ENCODE peak calls at places on chromosomes 3 and 15, in eight cellular contexts. One of them, this sample, is unnamed.

GRCh38 chr15:50181983-50182232 is at the start of gene SLC27A2:
- DNase-seq in RPMI7951: peak
- DNase-seq in T-helper 9 cell: peak
- DNase-seq in NT2/D1: peak
- DNase-seq in midbrain: no peak
- DNase-seq in NCI-H69: peak
- DNase-seq in astrocyte of the spinal cord: peak
- DNase-seq in fibroblast of mammary gland: no peak
- DNase-seq in this sample: no peak

GRCh38 chr3:117200962-117201361 is 491.4 kb downstream of the TUSC7 start:
- DNase-seq in astrocyte of the spinal cord: no peak
- DNase-seq in midbrain: no peak
- DNase-seq in fibroblast of mammary gland: no peak
- DNase-seq in NT2/D1: no peak
- DNase-seq in NCI-H69: no peak
- DNase-seq in T-helper 9 cell: no peak
- DNase-seq in RPMI7951: no peak
- DNase-seq in this sample: no peak

GRCh38 chr15:52082197-52083036 is 30.2 kb downstream of the BCL2L10 start:
- DNase-seq in NCI-H69: no peak
- DNase-seq in fibroblast of mammary gland: no peak
- DNase-seq in T-helper 9 cell: no peak
- DNase-seq in NT2/D1: no peak
- DNase-seq in RPMI7951: peak
- DNase-seq in midbrain: no peak
- DNase-seq in astrocyte of the spinal cord: peak
- DNase-seq in this sample: peak

GRCh38 chr3:134427400-134428111 is 53.3 kb upstream of the AMOTL2 start:
- DNase-seq in midbrain: no peak
- DNase-seq in RPMI7951: peak
- DNase-seq in astrocyte of the spinal cord: peak
- DNase-seq in NT2/D1: no peak
- DNase-seq in T-helper 9 cell: no peak
- DNase-seq in fibroblast of mammary gland: peak
- DNase-seq in NCI-H69: no peak
- DNase-seq in this sample: no peak

GRCh38 chr3:166111562-166111961 is 274.3 kb upstream of the BCHE start:
- DNase-seq in NCI-H69: no peak
- DNase-seq in astrocyte of the spinal cord: no peak
- DNase-seq in RPMI7951: no peak
- DNase-seq in fibroblast of mammary gland: no peak
- DNase-seq in midbrain: no peak
- DNase-seq in NT2/D1: no peak
- DNase-seq in T-helper 9 cell: no peak
- DNase-seq in this sample: no peak

GRCh38 chr3:177781686-177782161 is 584.4 kb upstream of the TBL1XR1 start:
- DNase-seq in astrocyte of the spinal cord: peak
- DNase-seq in midbrain: no peak
- DNase-seq in NCI-H69: no peak
- DNase-seq in fibroblast of mammary gland: peak
- DNase-seq in NT2/D1: no peak
- DNase-seq in T-helper 9 cell: no peak
- DNase-seq in RPMI7951: peak
- DNase-seq in this sample: peak

GRCh38 chr3:168029705-168030104 is 66.0 kb downstream of the GOLIM4 start:
- DNase-seq in fibroblast of mammary gland: no peak
- DNase-seq in RPMI7951: no peak
- DNase-seq in NCI-H69: peak
- DNase-seq in T-helper 9 cell: no peak
- DNase-seq in midbrain: no peak
- DNase-seq in NT2/D1: no peak
- DNase-seq in astrocyte of the spinal cord: no peak
- DNase-seq in this sample: no peak

GRCh38 chr3:70824785-70825184 is 512.3 kb upstream of the MDFIC2 start:
- DNase-seq in NT2/D1: no peak
- DNase-seq in fibroblast of mammary gland: peak
- DNase-seq in T-helper 9 cell: no peak
- DNase-seq in RPMI7951: peak
- DNase-seq in astrocyte of the spinal cord: peak
- DNase-seq in NCI-H69: peak
- DNase-seq in midbrain: no peak
- DNase-seq in this sample: no peak

GRCh38 chr3:198088421-198088955 is 128.5 kb downstream of the LMLN start:
- DNase-seq in midbrain: no peak
- DNase-seq in T-helper 9 cell: no peak
- DNase-seq in fibroblast of mammary gland: no peak
- DNase-seq in RPMI7951: peak
- DNase-seq in NCI-H69: no peak
- DNase-seq in astrocyte of the spinal cord: no peak
- DNase-seq in NT2/D1: no peak
- DNase-seq in this sample: no peak

GRCh38 chr3:140572334-140572733 is 105.5 kb upstream of the TRIM42 start:
- DNase-seq in RPMI7951: no peak
- DNase-seq in NT2/D1: no peak
- DNase-seq in NCI-H69: no peak
- DNase-seq in fibroblast of mammary gland: no peak
- DNase-seq in T-helper 9 cell: no peak
- DNase-seq in astrocyte of the spinal cord: no peak
- DNase-seq in midbrain: no peak
- DNase-seq in this sample: no peak

GRCh38 chr3:12813967-12814366 is 17.5 kb downstream of the CAND2 start:
- DNase-seq in astrocyte of the spinal cord: no peak
- DNase-seq in NCI-H69: no peak
- DNase-seq in NT2/D1: no peak
- DNase-seq in RPMI7951: no peak
- DNase-seq in fibroblast of mammary gland: no peak
- DNase-seq in T-helper 9 cell: no peak
- DNase-seq in midbrain: no peak
- DNase-seq in this sample: no peak

GRCh38 chr3:194840661-194841514 is 155.2 kb downstream of the FAM43A start:
- DNase-seq in NCI-H69: no peak
- DNase-seq in astrocyte of the spinal cord: peak
- DNase-seq in NT2/D1: no peak
- DNase-seq in T-helper 9 cell: no peak
- DNase-seq in midbrain: no peak
- DNase-seq in RPMI7951: peak
- DNase-seq in fibroblast of mammary gland: no peak
- DNase-seq in this sample: no peak

GRCh38 chr3:154015307-154015706 is 105.9 kb upstream of the ARHGEF26 start:
- DNase-seq in astrocyte of the spinal cord: no peak
- DNase-seq in NCI-H69: peak
- DNase-seq in midbrain: no peak
- DNase-seq in RPMI7951: no peak
- DNase-seq in T-helper 9 cell: no peak
- DNase-seq in fibroblast of mammary gland: no peak
- DNase-seq in NT2/D1: no peak
- DNase-seq in this sample: no peak

GRCh38 chr15:88905576-88905975 is 7.6 kb downstream of the MFGE8 start:
- DNase-seq in astrocyte of the spinal cord: no peak
- DNase-seq in NCI-H69: no peak
- DNase-seq in T-helper 9 cell: no peak
- DNase-seq in fibroblast of mammary gland: no peak
- DNase-seq in midbrain: no peak
- DNase-seq in NT2/D1: no peak
- DNase-seq in RPMI7951: no peak
- DNase-seq in this sample: no peak

GRCh38 chr15:29064290-29064689 is 178.5 kb downstream of the APBA2 start:
- DNase-seq in T-helper 9 cell: no peak
- DNase-seq in NCI-H69: peak
- DNase-seq in astrocyte of the spinal cord: no peak
- DNase-seq in NT2/D1: no peak
- DNase-seq in midbrain: no peak
- DNase-seq in fibroblast of mammary gland: no peak
- DNase-seq in RPMI7951: no peak
- DNase-seq in this sample: no peak

GRCh38 chr3:30597131-30597768 is 9.2 kb upstream of the TGFBR2 start:
- DNase-seq in NCI-H69: peak
- DNase-seq in fibroblast of mammary gland: peak
- DNase-seq in midbrain: no peak
- DNase-seq in RPMI7951: peak
- DNase-seq in NT2/D1: no peak
- DNase-seq in astrocyte of the spinal cord: peak
- DNase-seq in T-helper 9 cell: no peak
- DNase-seq in this sample: no peak

GRCh38 chr15:75810874-75811498 is 32.3 kb upstream of the UBE2Q2 start:
- DNase-seq in NT2/D1: no peak
- DNase-seq in midbrain: no peak
- DNase-seq in NCI-H69: no peak
- DNase-seq in astrocyte of the spinal cord: no peak
- DNase-seq in RPMI7951: no peak
- DNase-seq in fibroblast of mammary gland: peak
- DNase-seq in T-helper 9 cell: no peak
- DNase-seq in this sample: no peak

GRCh38 chr15:100859970-100860828 is 19.4 kb upstream of the ALDH1A3 start:
- DNase-seq in astrocyte of the spinal cord: no peak
- DNase-seq in RPMI7951: no peak
- DNase-seq in T-helper 9 cell: no peak
- DNase-seq in NCI-H69: no peak
- DNase-seq in fibroblast of mammary gland: peak
- DNase-seq in NT2/D1: no peak
- DNase-seq in midbrain: no peak
- DNase-seq in this sample: no peak

GRCh38 chr15:84081391-84082168 is 154.0 kb upstream of the GOLGA6L4 start:
- DNase-seq in NT2/D1: no peak
- DNase-seq in fibroblast of mammary gland: no peak
- DNase-seq in midbrain: no peak
- DNase-seq in RPMI7951: peak
- DNase-seq in astrocyte of the spinal cord: no peak
- DNase-seq in T-helper 9 cell: no peak
- DNase-seq in NCI-H69: no peak
- DNase-seq in this sample: no peak

GRCh38 chr15:39555885-39556284 is 25.0 kb upstream of the THBS1 start:
- DNase-seq in T-helper 9 cell: no peak
- DNase-seq in NCI-H69: peak
- DNase-seq in midbrain: no peak
- DNase-seq in astrocyte of the spinal cord: no peak
- DNase-seq in RPMI7951: no peak
- DNase-seq in fibroblast of mammary gland: no peak
- DNase-seq in NT2/D1: no peak
- DNase-seq in this sample: no peak

GRCh38 chr3:124486324-124486723 is 243.9 kb upstream of the UMPS start:
- DNase-seq in midbrain: peak
- DNase-seq in T-helper 9 cell: no peak
- DNase-seq in astrocyte of the spinal cord: no peak
- DNase-seq in NT2/D1: no peak
- DNase-seq in fibroblast of mammary gland: peak
- DNase-seq in RPMI7951: peak
- DNase-seq in NCI-H69: peak
- DNase-seq in this sample: peak

GRCh38 chr3:149588909-149589308 is 68.9 kb downstream of the WWTR1 start:
- DNase-seq in T-helper 9 cell: no peak
- DNase-seq in fibroblast of mammary gland: no peak
- DNase-seq in NCI-H69: no peak
- DNase-seq in NT2/D1: no peak
- DNase-seq in midbrain: no peak
- DNase-seq in RPMI7951: no peak
- DNase-seq in astrocyte of the spinal cord: no peak
- DNase-seq in this sample: no peak

GRCh38 chr15:72796515-72797337 is 13.2 kb upstream of the ADPGK start:
- DNase-seq in astrocyte of the spinal cord: peak
- DNase-seq in midbrain: peak
- DNase-seq in RPMI7951: peak
- DNase-seq in T-helper 9 cell: peak
- DNase-seq in NCI-H69: peak
- DNase-seq in fibroblast of mammary gland: peak
- DNase-seq in NT2/D1: no peak
- DNase-seq in this sample: no peak

GRCh38 chr3:53880396-53881345 is 1.3 kb downstream of the ACTR8 start:
- DNase-seq in RPMI7951: peak
- DNase-seq in T-helper 9 cell: no peak
- DNase-seq in astrocyte of the spinal cord: peak
- DNase-seq in fibroblast of mammary gland: peak
- DNase-seq in midbrain: no peak
- DNase-seq in NT2/D1: no peak
- DNase-seq in NCI-H69: no peak
- DNase-seq in this sample: no peak

GRCh38 chr3:31102196-31102879 is 207.9 kb upstream of the GADL1 start:
- DNase-seq in RPMI7951: peak
- DNase-seq in midbrain: no peak
- DNase-seq in fibroblast of mammary gland: no peak
- DNase-seq in astrocyte of the spinal cord: no peak
- DNase-seq in NCI-H69: no peak
- DNase-seq in T-helper 9 cell: no peak
- DNase-seq in NT2/D1: no peak
- DNase-seq in this sample: no peak

GRCh38 chr3:146550743-146551510 is 6.5 kb upstream of the PLSCR1 start:
- DNase-seq in fibroblast of mammary gland: peak
- DNase-seq in midbrain: no peak
- DNase-seq in NCI-H69: no peak
- DNase-seq in T-helper 9 cell: no peak
- DNase-seq in RPMI7951: peak
- DNase-seq in NT2/D1: no peak
- DNase-seq in astrocyte of the spinal cord: peak
- DNase-seq in this sample: no peak

GRCh38 chr3:117261907-117262518 is 552.4 kb downstream of the TUSC7 start:
- DNase-seq in fibroblast of mammary gland: no peak
- DNase-seq in T-helper 9 cell: no peak
- DNase-seq in NCI-H69: no peak
- DNase-seq in astrocyte of the spinal cord: no peak
- DNase-seq in RPMI7951: no peak
- DNase-seq in NT2/D1: no peak
- DNase-seq in midbrain: no peak
- DNase-seq in this sample: no peak

GRCh38 chr3:125202197-125202596 is 10.4 kb downstream of the SLC12A8 start:
- DNase-seq in NT2/D1: no peak
- DNase-seq in NCI-H69: no peak
- DNase-seq in T-helper 9 cell: no peak
- DNase-seq in midbrain: no peak
- DNase-seq in RPMI7951: peak
- DNase-seq in fibroblast of mammary gland: peak
- DNase-seq in astrocyte of the spinal cord: peak
- DNase-seq in this sample: no peak

GRCh38 chr15:60507596-60508424 is 28.9 kb upstream of the ICE2 start:
- DNase-seq in midbrain: peak
- DNase-seq in NT2/D1: peak
- DNase-seq in fibroblast of mammary gland: peak
- DNase-seq in T-helper 9 cell: no peak
- DNase-seq in RPMI7951: peak
- DNase-seq in NCI-H69: peak
- DNase-seq in astrocyte of the spinal cord: peak
- DNase-seq in this sample: peak

This sample was measured in pons.